ENCODE peak calls at places on chromosome 6, in six cellular contexts. B is pancreas; L is activated CD8-positive, alpha-beta T cell treated with anti-CD3 and anti-CD28 coated beads for 36 hours; N is heart left ventricle; E is psoas muscle; G is omental fat pad. C is an unnamed sample.

GRCh38 chr6:44820366-44821158 is 433.1 kb downstream of the CDC5L start:
- ATAC-seq in G (no peak), E (no peak), N (no peak), L (no peak), B (no peak), C (no peak)

GRCh38 chr6:36113049-36113448 is 17.3 kb upstream of the MAPK13 start:
- ATAC-seq in G (no peak), N (no peak), L (no peak), E (peak), B (no peak), C (no peak)

GRCh38 chr6:160945516-160946177 is 45.9 kb upstream of the MAP3K4 start:
- ATAC-seq in N (no peak), B (no peak), E (no peak), G (no peak), L (no peak), C (no peak)

GRCh38 chr6:16976418-16977183 is 125.2 kb upstream of the STMND1 start:
- ATAC-seq in N (no peak), E (no peak), L (no peak), G (no peak), B (no peak), C (peak)

GRCh38 chr6:110310861-110311446 is 47.2 kb downstream of the METTL24 start:
- ATAC-seq in B (no peak), L (no peak), N (no peak), E (no peak), G (no peak), C (no peak)

GRCh38 chr6:107337342-107337741 is 122.0 kb downstream of the PDSS2 start:
- ATAC-seq in B (no peak), L (no peak), E (no peak), G (no peak), N (no peak), C (no peak)

GRCh38 chr6:112701201-112701600 is 354.1 kb downstream of the RFPL4B start:
- ATAC-seq in E (no peak), G (no peak), N (no peak), B (no peak), L (no peak), C (no peak)

GRCh38 chr6:2216794-2217383 is 28.5 kb downstream of the GMDS start:
- ATAC-seq in E (no peak), B (no peak), G (no peak), N (no peak), L (no peak), C (no peak)

GRCh38 chr6:169921853-169922779 is 170.7 kb downstream of the ERMARD start:
- ATAC-seq in N (peak), E (no peak), L (peak), G (no peak), B (peak), C (peak)

GRCh38 chr6:161922631-161923119 is 648.8 kb upstream of the AGPAT4 start:
- ATAC-seq in E (peak), B (peak), N (peak), G (no peak), L (peak), C (peak)

GRCh38 chr6:89379281-89379680 is 26.8 kb upstream of the UBE2J1 start:
- ATAC-seq in L (no peak), B (no peak), G (no peak), N (peak), E (no peak), C (no peak)

GRCh38 chr6:134080171-134080795 is 27.9 kb upstream of the SLC2A12 start:
- ATAC-seq in B (no peak), N (no peak), E (no peak), G (no peak), L (no peak), C (peak)

GRCh38 chr6:36129889-36130671 is at the start of gene MAPK13:
- ATAC-seq in B (peak), L (peak), N (no peak), G (no peak), E (no peak), C (peak)

GRCh38 chr6:17730078-17730704 is 23.5 kb upstream of the NUP153 start:
- ATAC-seq in L (no peak), E (no peak), B (no peak), G (no peak), N (no peak), C (peak)

C was measured in esophagus mucosa.